ENCODE peak calls at places on chromosomes 4 and X, in ten cellular contexts. I is stomach; E is neuronal stem cell; W is endodermal cell; F is cardiac muscle cell; J is left ventricle myocardium inferior; C is PC-3; U is SJSA1; P is body of pancreas; M is naive thymus-derived CD4-positive, alpha-beta T cell. N is an unnamed sample.

GRCh38 chr4:7341486-7342222 is 93.1 kb downstream of the PSAPL1 start:
- DNase-seq in I (no peak), U (no peak), J (peak; percentile 6), C (no peak), W (no peak), P (no peak), E (no peak), M (no peak), F (no peak), N (no peak)

GRCh38 chr4:106690487-106690886 is 321.9 kb upstream of the GIMD1 start:
- DNase-seq in J (no peak), M (no peak), U (no peak), I (no peak), P (no peak), E (no peak), F (no peak), C (peak; percentile 66), W (no peak), N (no peak)

GRCh38 chr4:130814896-130815295 is 1718.9 kb downstream of the C4orf33 start:
- DNase-seq in W (no peak), J (no peak), I (no peak), E (no peak), P (no peak), M (no peak), F (no peak), C (no peak), U (no peak), N (no peak)

GRCh38 chr4:73673286-73673685 is 53.0 kb upstream of the RASSF6 start:
- DNase-seq in J (no peak), M (no peak), I (no peak), U (no peak), C (peak; percentile 96), W (no peak), F (no peak), P (peak; percentile 64), E (no peak), N (no peak)

GRCh38 chrX:152821145-152821765 is 9.3 kb downstream of the CETN2 start:
- DNase-seq in W (peak; percentile 86), J (no peak), I (peak; percentile 52), P (peak; percentile 63), C (peak; percentile 65), U (peak; percentile 46), M (no peak), F (peak; percentile 59), E (no peak), N (no peak)

GRCh38 chr4:186855111-186855510 is 131.5 kb upstream of the FAT1 start:
- DNase-seq in E (no peak), C (no peak), F (no peak), J (no peak), I (no peak), M (no peak), U (no peak), P (no peak), W (no peak), N (no peak)

GRCh38 chr4:56311299-56311975 is 75.9 kb downstream of the AASDH start:
- DNase-seq in M (no peak), E (no peak), F (no peak), P (no peak), C (no peak), W (no peak), I (no peak), J (no peak), U (no peak), N (no peak)

GRCh38 chrX:31298881-31299280 is 227.0 kb upstream of the FTHL17 start:
- DNase-seq in W (no peak), P (no peak), E (no peak), M (no peak), C (no peak), I (no peak), J (no peak), U (no peak), F (no peak), N (no peak)

GRCh38 chr4:2795558-2796260 is 2.8 kb downstream of the SH3BP2 start:
- DNase-seq in U (no peak), I (peak; percentile 25), M (no peak), F (no peak), E (no peak), C (no peak), P (no peak), J (no peak), W (peak; percentile 45), N (no peak)

GRCh38 chr4:107317596-107317995 is 281.5 kb upstream of the DKK2 start:
- DNase-seq in W (no peak), I (no peak), C (no peak), P (no peak), J (no peak), U (no peak), F (no peak), M (no peak), E (no peak), N (no peak)

GRCh38 chr4:55736605-55737183 is 82.9 kb upstream of the EXOC1L start:
- DNase-seq in C (peak; percentile 64), F (no peak), E (no peak), P (no peak), I (no peak), U (no peak), J (no peak), M (no peak), W (no peak), N (no peak)

GRCh38 chr4:2341911-2342652 is 76.4 kb downstream of the ZFYVE28 start:
- DNase-seq in U (peak; percentile 12), M (no peak), C (no peak), P (no peak), J (no peak), I (no peak), E (no peak), W (no peak), F (no peak), N (peak; percentile 6)

GRCh38 chr4:6408263-6408662 is 64.2 kb downstream of the PPP2R2C start:
- DNase-seq in M (no peak), U (no peak), P (no peak), C (no peak), I (no peak), J (no peak), F (no peak), W (peak; percentile 74), E (no peak), N (no peak)

GRCh38 chr4:2925931-2926860 is 37.0 kb downstream of the NOP14 start:
- DNase-seq in F (no peak), U (no peak), J (no peak), E (no peak), C (no peak), W (peak; percentile 39), I (peak; percentile 15), M (no peak), P (no peak), N (peak; percentile 15)

GRCh38 chr4:125243835-125244397 is 70.8 kb upstream of the FAT4 start:
- DNase-seq in J (no peak), E (no peak), C (peak; percentile 28), P (no peak), U (no peak), F (no peak), M (no peak), I (no peak), W (no peak), N (no peak)

GRCh38 chr4:114600672-114601071 is 2.1 kb downstream of the UGT8 start:
- DNase-seq in U (no peak), C (no peak), P (no peak), F (no peak), E (no peak), W (no peak), I (no peak), M (no peak), J (no peak), N (no peak)

GRCh38 chr4:182853731-182854130 is 63.5 kb downstream of the DCTD start:
- DNase-seq in C (no peak), E (no peak), M (no peak), I (no peak), P (no peak), U (no peak), W (no peak), J (no peak), F (no peak), N (no peak)

DNA sequence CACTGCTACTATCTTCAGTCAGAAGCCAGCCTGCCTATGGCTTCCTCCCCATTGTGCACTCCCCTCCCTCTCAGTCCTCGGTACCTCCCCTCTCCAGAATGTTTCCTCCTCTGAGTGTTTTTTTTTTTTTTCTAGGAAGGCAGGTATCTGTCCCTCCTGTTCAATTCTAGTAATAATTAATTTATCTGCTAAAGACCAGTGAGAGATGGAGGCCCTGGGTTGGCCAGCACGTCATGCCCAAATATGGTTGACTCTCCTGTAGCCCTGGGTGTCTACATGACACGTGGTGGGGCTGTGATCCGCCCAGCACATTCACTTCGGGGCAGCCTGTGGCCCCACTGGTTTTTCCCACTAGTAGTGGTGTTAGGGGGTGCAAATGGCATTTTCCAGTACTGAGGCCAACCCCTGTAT is 1.8 kb downstream of the FLNA start:
- DNase-seq in W (no peak), C (no peak), M (no peak), J (no peak), I (no peak), F (peak; percentile 49), U (no peak), P (no peak), E (no peak), N (peak; percentile 51)
- H3K9me3 ChIP-seq in W (no peaks in the 10 kb centered on the region), C (no peaks in the 10 kb centered on the region), M (no peaks in the 10 kb centered on the region), J (no peaks in the 10 kb centered on the region), I (no peaks in the 10 kb centered on the region), F (no peaks in the 10 kb centered on the region), U (no peaks in the 10 kb centered on the region), P (no peaks in the 10 kb centered on the region), E (no peaks in the 10 kb centered on the region), N (no peaks in the 10 kb centered on the region)

GRCh38 chrX:129732857-129733256 is 5.9 kb upstream of the XPNPEP2 start:
- DNase-seq in M (no peak), W (peak; percentile 9), F (no peak), I (no peak), C (no peak), U (no peak), E (no peak), J (no peak), P (no peak), N (no peak)
- H3K4me1 ChIP-seq in M (peaks cover 34% of the 10 kb centered on the region), W (no peaks in the 10 kb centered on the region), F (no peaks in the 10 kb centered on the region), I (no peaks in the 10 kb centered on the region), C (no peaks in the 10 kb centered on the region), U (peaks cover 4% of the 10 kb centered on the region), E (no peaks in the 10 kb centered on the region), J (no peaks in the 10 kb centered on the region), P (no peaks in the 10 kb centered on the region), N (no peaks in the 10 kb centered on the region)

DNA sequence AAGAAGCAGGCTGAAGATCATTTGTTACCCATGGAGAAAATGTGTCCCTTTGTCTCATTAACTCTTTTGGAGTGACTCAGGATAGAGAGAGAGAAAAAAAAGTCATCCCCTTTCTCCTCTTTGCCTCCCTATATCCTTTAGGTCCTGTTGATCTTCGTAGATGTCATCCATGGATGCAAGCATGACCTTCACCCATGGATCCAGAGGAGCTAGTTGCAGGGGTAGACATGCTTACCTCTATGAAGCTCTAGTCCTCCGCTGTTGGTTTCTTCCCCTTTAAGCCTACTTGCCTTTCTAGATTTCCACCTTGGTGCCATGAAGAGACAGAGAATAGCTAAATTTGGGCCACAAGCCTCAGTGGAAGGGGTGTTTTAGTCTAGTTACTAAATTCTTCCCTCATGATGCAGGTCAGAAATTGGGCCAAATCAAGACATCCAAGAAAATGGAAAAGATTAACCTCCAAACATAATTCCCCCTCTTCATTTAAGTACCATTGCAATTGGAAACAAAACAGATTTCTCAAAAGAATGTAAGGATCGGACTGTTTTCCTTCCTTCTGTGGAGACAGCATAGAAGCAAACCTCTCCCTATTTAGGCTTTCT is 178.4 kb downstream of the TECRL start:
- DNase-seq in F (peak; percentile 28), W (peak; percentile 45), M (no peak), C (peak; percentile 15), P (no peak), I (no peak), U (no peak), J (no peak), E (peak; percentile 17), N (no peak)
- H3K9me3 ChIP-seq in F (peaks cover 10% of the 10 kb centered on the region), W (peaks cover 74% of the 10 kb centered on the region), M (no peaks in the 10 kb centered on the region), C (peaks cover 49% of the 10 kb centered on the region), P (no peaks in the 10 kb centered on the region), I (peaks cover 82% of the 10 kb centered on the region), U (peaks cover 21% of the 10 kb centered on the region), J (peaks cover 91% of the 10 kb centered on the region), E (peaks cover 29% of the 10 kb centered on the region), N (peaks cover 12% of the 10 kb centered on the region)

GRCh38 chrX:47577901-47578300 is 4.3 kb upstream of the TIMP1 start:
- DNase-seq in M (no peak), U (no peak), I (no peak), C (no peak), E (no peak), P (no peak), W (no peak), F (no peak), J (no peak), N (no peak)
- H3K4me1 ChIP-seq in M (peaks cover 26% of the 10 kb centered on the region), U (peaks cover 60% of the 10 kb centered on the region), I (peaks cover 7% of the 10 kb centered on the region), C (peaks cover 31% of the 10 kb centered on the region), E (peaks cover 11% of the 10 kb centered on the region), P (peaks cover 12% of the 10 kb centered on the region), W (no peaks in the 10 kb centered on the region), F (peaks cover 9% of the 10 kb centered on the region), J (peaks cover 5% of the 10 kb centered on the region), N (no peaks in the 10 kb centered on the region)